ENCODE peak calls at places on chromosomes 11 and 22, in five cellular contexts. Q is OCI-LY7, Y is lower lobe of right lung, S is IMR-90, E is PC-9. O is an unnamed sample. For H3K4me1 and H3K9me3, the result is how much of the 10 kb centered on the place peaks cover.

GRCh38 chr11:107405260-107405659 is 52.4 kb downstream of the CWF19L2 start:
- DNase-seq in Q (no peak), Y (no peak), S (no peak), E (peak), O (no peak)

GRCh38 chr22:19773470-19774040 is 13.0 kb downstream of the TBX1 start:
- DNase-seq in Q (no peak), Y (no peak), S (no peak), E (no peak), O (no peak)

GRCh38 chr22:49215840-49216239 is 611.8 kb downstream of the BRD1 start:
- DNase-seq in Q (no peak), Y (peak), S (no peak), E (no peak), O (no peak)

GRCh38 chr11:62044639-62045121 is 77.2 kb upstream of the FTH1 start:
- DNase-seq in Q (no peak), Y (no peak), S (no peak), E (peak), O (no peak)

GRCh38 chr11:870127-870413 is 27.4 kb downstream of the TSPAN4 start:
- DNase-seq in Q (no peak), Y (no peak), S (no peak), E (no peak), O (no peak)

GRCh38 chr22:50343541-50343935 is 411 bp downstream of the PPP6R2 start:
- DNase-seq in Q (no peak), Y (no peak), S (no peak), E (no peak), O (no peak)

GRCh38 chr11:74283580-74284180 is 27.8 kb downstream of the P4HA3 start:
- DNase-seq in Q (no peak), Y (no peak), S (no peak), E (peak), O (no peak)

GRCh38 chr11:77188912-77189491 is 61.0 kb downstream of the MYO7A start:
- DNase-seq in Q (no peak), Y (peak), S (no peak), E (no peak), O (no peak)

GRCh38 chr11:78139422-78140391 is at the start of gene ALG8:
- DNase-seq in Q (peak), Y (peak), S (peak), E (peak), O (peak)

GRCh38 chr22:31241936-31242335 is 29.8 kb downstream of the LIMK2 start:
- DNase-seq in Q (no peak), Y (no peak), S (peak), E (peak), O (no peak)

GRCh38 chr22:19455585-19456370 is 8.3 kb upstream of the C22orf39 start:
- DNase-seq in Q (no peak), Y (no peak), S (peak), E (no peak), O (no peak)

GRCh38 chr11:79796704-79797103 is 355.9 kb upstream of the TENM4 start:
- DNase-seq in Q (no peak), Y (no peak), S (no peak), E (no peak), O (no peak)

GRCh38 chr22:29152045-29152380 is 53.7 kb upstream of the EMID1 start:
- DNase-seq in Q (no peak), Y (no peak), S (no peak), E (no peak), O (no peak)

GRCh38 chr11:45560153-45560934 is 105.1 kb downstream of the CHST1 start:
- DNase-seq in Q (no peak), Y (no peak), S (no peak), E (no peak), O (no peak)

GRCh38 chr11:68643576-68643975 is 40.8 kb upstream of the GAL start:
- DNase-seq in Q (no peak), Y (no peak), S (peak), E (no peak), O (no peak)

GRCh38 chr11:63866211-63866610 is 27.3 kb downstream of the MARK2 start:
- DNase-seq in Q (peak), Y (peak), S (peak), E (peak), O (no peak)

GRCh38 chr11:116136987-116137674 is 632.9 kb upstream of the CADM1 start:
- DNase-seq in Q (no peak), Y (no peak), S (no peak), E (no peak), O (no peak)

GRCh38 chr11:9691865-9692264 is 28.0 kb downstream of the SWAP70 start:
- DNase-seq in Q (no peak), Y (no peak), S (peak), E (no peak), O (no peak)

GRCh38 chr11:9689721-9690120 is 25.8 kb downstream of the SWAP70 start:
- DNase-seq in Q (no peak), Y (no peak), S (no peak), E (no peak), O (no peak)

GRCh38 chr11:9687736-9688494 is 24.0 kb downstream of the SWAP70 start:
- DNase-seq in Q (no peak), Y (no peak), S (peak), E (no peak), O (no peak)

GRCh38 chr11:9692696-9693095 is 28.8 kb downstream of the SWAP70 start:
- DNase-seq in Q (peak), Y (no peak), S (no peak), E (no peak), O (no peak)

DNA sequence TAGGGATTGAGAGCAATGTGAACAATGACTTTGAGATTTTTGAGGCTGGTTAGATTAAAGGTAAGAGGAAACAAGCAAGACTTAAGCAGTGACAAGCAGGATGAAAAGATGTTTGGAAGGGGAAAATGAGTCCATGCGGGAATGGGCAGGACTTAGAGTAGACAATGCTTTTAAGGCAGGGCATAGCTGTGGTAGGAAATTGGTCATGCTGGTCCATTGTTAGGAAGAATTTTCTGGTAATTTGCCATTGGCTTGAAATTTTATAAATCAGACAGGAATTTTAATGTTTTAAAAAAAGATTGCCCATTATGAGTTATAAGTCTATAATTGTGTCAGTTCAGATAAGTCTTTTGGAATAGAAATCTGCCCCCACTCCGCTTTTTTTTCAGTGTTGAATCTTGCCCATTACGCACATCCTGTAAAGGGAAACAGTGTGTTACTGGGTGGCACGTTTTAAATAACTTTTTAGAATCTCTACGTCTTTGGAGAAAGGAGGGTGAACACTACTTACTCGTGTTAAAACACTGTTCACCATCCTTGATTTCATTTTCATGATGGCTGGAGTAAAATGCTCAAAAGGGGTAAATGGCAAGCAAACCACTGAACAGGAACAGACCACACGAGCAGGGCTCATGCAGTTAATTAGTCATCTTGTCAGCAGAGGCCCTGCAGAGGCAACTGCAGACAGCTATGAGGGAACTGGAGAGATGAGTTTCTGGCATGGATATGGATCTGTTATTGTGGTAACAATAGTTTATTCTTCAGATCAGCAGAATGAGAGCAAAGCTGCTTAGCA is 25.0 kb downstream of the SWAP70 start:
- DNase-seq in Q (peak), Y (no peak), S (peak), E (no peak), O (no peak)
- H3K27ac ChIP-seq in Q (peak), Y (peak), S (no peak), E (no peak), O (peak)

DNA sequence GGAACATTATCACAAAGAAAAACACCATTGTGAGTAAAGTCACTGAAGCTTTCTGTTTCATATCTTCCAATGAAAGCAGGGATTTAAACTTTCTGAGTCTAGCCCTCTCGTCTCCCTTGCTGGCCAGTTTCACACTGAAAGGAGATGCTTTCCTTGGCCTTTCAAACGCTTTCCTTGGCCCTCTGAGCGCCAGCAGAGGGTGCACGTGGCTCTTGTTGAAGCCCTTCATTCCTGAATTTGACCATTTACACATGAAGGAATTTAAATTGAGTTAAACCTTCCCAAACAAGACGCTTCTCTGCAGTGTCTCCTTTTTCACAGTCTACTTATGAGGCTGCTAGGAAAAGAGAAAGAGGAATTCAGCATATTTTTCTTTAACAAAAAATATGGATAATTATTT is 21.5 kb downstream of the NNMT start:
- DNase-seq in Q (peak), Y (no peak), S (peak), E (no peak), O (no peak)
- H3K4me1 ChIP-seq in Q (under half), Y (half or more), S (under half), E (under half), O (half or more)

DNA sequence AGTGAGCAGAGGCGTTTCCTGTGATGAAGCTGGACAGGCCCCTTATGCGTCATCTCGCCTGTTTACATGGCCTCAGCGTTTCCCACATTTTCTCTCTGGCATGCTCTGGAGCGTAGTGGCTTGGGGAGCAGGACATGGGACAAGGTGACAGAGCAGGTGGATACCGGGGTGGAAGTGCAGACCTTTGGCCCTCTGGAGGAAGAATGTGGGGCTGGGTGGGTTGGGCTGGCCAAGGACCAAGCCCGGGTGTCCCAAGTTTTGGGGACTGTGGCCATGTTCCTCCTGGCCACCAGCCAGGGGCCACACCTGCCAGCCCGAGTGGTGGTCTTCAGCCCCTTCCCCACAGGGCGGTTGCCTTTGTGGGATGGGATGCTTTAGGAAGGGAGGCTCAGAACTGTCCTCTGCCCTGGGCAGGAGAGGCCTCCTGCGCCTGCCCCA is 446.6 kb downstream of the TBC1D22A start:
- DNase-seq in Q (no peak), Y (no peak), S (peak), E (no peak), O (no peak)
- H3K9me3 ChIP-seq in Q (under half), Y (under half), S (under half), E (under half), O (under half)

GRCh38 chr22:30205281-30206115 is 41.1 kb downstream of the LIF start:
- DNase-seq in Q (no peak), Y (no peak), S (peak), E (peak), O (no peak)
- H3K27ac ChIP-seq in Q (no peak), Y (peak), S (peak), E (peak), O (no peak)

GRCh38 chr22:39530136-39530535 is 2.4 kb downstream of the RPS19BP1 start:
- DNase-seq in Q (no peak), Y (peak), S (no peak), E (no peak), O (no peak)

GRCh38 chr22:39529487-39529851 is 3.1 kb downstream of the RPS19BP1 start:
- DNase-seq in Q (peak), Y (no peak), S (no peak), E (no peak), O (no peak)

GRCh38 chr22:39532215-39533071 is at the start of gene RPS19BP1:
- DNase-seq in Q (peak), Y (peak), S (peak), E (peak), O (peak)

GRCh38 chr22:39528681-39529486 is 3.7 kb downstream of the RPS19BP1 start:
- DNase-seq in Q (peak), Y (peak), S (peak), E (peak), O (peak)

DNA sequence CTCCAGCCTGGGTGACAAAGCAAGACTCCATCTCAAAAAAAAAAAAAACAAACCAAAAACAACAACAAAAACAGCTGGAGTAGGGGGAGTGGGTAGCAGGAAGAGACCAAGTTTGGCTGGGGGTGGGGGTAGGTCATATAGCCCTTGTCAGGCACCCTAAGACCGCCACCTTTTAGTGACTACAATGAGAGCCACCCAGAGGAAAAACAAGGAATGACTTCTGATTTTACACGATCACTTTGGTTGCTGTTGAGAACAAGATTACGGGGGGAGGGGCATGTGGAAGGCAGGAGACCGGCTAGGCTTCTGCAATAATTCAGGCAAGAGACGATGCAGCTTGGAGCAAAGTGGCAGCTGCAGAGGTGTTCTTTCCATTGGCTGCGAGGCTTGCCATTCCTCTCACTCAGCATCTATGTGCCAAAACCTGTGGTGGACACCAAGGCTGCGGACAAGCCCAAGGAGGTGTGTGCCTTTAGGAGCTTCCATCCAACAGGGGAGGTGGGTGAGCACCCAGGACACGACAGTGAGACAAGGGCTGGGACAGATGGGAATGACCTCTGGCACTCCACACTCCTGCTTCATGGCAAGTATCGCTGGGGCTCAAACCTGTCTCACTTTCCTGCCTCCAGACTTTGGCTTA is 1.7 kb downstream of the RPS19BP1 start:
- DNase-seq in Q (peak), Y (peak), S (peak), E (peak), O (no peak)
- H3K4me1 ChIP-seq in Q (half or more), Y (half or more), S (under half), E (under half), O (under half)

DNA sequence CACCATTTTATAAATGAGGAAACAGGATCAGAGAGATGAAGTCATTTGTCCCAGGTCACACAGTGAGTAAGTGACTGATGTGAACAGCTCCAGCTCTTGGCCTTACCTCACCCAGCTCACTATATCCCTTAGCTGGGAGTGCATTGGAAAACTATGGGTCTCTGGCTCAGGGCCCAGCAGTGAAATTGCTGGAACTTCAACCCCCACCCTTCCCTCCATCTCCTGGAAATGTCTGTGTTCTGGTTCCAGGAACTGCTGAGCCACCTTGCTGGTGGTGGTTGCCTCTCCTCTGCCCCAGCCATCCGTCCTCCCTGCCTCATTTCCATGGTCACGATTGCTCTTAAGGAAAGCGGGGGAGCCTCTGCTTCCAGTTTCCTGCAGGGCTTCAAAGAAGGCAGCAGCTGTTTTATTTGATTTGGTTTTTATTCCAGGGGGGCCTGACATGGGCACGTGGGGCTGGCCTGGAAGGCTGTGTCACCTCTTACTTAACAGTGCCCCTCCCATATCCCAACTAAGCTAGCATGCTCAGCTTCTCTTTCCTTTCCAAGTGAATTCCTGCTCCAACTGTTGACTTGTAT is 46.2 kb upstream of the CSTF3 start:
- DNase-seq in Q (no peak), Y (no peak), S (peak), E (no peak), O (no peak)
- H3K9me3 ChIP-seq in Q (under half), Y (under half), S (under half), E (under half), O (under half)

GRCh38 chr11:113090716-113091577 is 129.7 kb downstream of the NCAM1 start:
- DNase-seq in Q (no peak), Y (no peak), S (no peak), E (peak), O (no peak)
- H3K27ac ChIP-seq in Q (no peak), Y (no peak), S (no peak), E (peak), O (no peak)

DNA sequence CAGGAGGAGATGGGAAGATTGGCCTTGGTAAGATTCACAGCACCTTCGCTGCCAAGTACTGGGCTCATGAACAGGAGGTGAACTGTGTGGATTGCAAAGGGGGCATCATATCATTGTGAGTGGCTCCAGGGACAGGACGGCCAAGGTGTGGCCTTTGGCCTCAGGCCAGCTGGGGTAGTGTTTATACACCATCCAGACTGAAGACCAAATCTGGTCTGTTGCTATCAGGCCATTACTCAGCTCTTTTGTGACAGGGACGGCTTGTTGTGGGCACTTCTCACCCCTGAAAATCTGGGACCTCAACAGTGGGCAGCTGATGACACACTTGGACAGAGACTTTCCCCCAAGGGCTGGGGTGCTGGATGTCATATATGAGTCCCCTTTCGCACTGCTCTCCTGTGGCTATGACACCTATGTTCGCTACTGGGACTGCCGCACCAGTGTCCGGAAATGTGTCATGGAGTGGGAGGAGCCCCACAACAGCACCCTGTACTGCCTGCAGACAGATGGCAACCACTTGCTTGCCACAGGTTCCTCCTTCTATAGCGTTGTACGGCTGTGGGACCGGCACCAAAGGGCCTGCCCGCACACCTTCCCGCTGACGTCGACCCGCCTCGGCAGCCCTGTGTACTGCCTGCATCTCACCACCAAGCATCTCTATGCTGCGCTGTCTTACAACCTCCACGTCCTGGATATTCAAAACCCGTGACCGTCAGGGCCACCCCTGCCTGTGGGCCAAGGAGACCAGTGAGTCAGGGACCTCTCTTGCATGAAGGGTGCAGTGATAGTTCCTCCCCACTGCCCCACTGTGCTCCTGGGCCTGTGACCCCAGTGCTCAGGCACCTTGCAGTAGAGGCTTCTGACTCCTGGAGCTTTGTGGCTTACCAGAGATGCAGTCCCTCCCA is 83.6 kb downstream of the BCR start:
- DNase-seq in Q (peak), Y (no peak), S (no peak), E (no peak), O (no peak)
- H3K4me1 ChIP-seq in Q (half or more), Y (under half), S (under half), E (under half), O (under half)